ENCODE peak calls at places on chromosomes 7 and 10, in four cellular contexts. D is AG09319; X is CD4-positive, alpha-beta T cell; A is HFFc6. V is an unnamed sample.

GRCh38 chr10:132115736-132116135 is 50.0 kb downstream of the JAKMIP3 start:
- DNase-seq in D (no peak), X (no peak), A (no peak), V (no peak)

GRCh38 chr7:121102619-121103018 is 114.1 kb downstream of the CPED1 start:
- DNase-seq in D (no peak), X (no peak), A (no peak), V (no peak)

GRCh38 chr7:78777844-78778243 is 675.6 kb downstream of the MAGI2 start:
- DNase-seq in D (no peak), X (no peak), A (peak), V (no peak)

GRCh38 chr7:116986611-116987565 is 33.6 kb downstream of the ST7 start:
- DNase-seq in D (no peak), X (no peak), A (peak), V (no peak)

GRCh38 chr10:81367132-81367531 is 507.9 kb upstream of the NRG3 start:
- DNase-seq in D (no peak), X (no peak), A (no peak), V (no peak)

GRCh38 chr10:132685121-132685891 is 100.6 kb downstream of the NKX6-2 start:
- DNase-seq in D (no peak), X (no peak), A (no peak), V (peak)

GRCh38 chr7:41694490-41694889 is 8.4 kb downstream of the INHBA start:
- DNase-seq in D (no peak), X (no peak), A (no peak), V (no peak)

GRCh38 chr7:127761196-127761595 is 109.2 kb downstream of the SND1 start:
- DNase-seq in D (no peak), X (no peak), A (no peak), V (no peak)

GRCh38 chr10:72764151-72764550 is 72.2 kb downstream of the MCU start:
- DNase-seq in D (peak), X (no peak), A (peak), V (no peak)

GRCh38 chr7:150824379-150825177 is 24.0 kb downstream of the TMEM176A start:
- DNase-seq in D (no peak), X (no peak), A (no peak), V (no peak)

GRCh38 chr10:53899463-53899862 is 901.6 kb downstream of the PCDH15 start:
- DNase-seq in D (no peak), X (no peak), A (no peak), V (no peak)

GRCh38 chr7:34844936-34845665 is 187.1 kb downstream of the NPSR1 start:
- DNase-seq in D (no peak), X (no peak), A (no peak), V (no peak)

GRCh38 chr7:29265208-29265923 is 70.8 kb downstream of the CHN2 start:
- DNase-seq in D (no peak), X (no peak), A (no peak), V (no peak)

GRCh38 chr10:69639291-69640195 is 9.5 kb downstream of the FAM241B start:
- DNase-seq in D (peak), X (peak), A (peak), V (peak)

GRCh38 chr10:127216786-127217185 is 20.4 kb upstream of the INSYN2A start:
- DNase-seq in D (no peak), X (no peak), A (no peak), V (no peak)

GRCh38 chr10:60846173-60846572 is 67.9 kb downstream of the CDK1 start:
- DNase-seq in D (no peak), X (no peak), A (peak), V (no peak)

GRCh38 chr7:42978496-42978895 is 46.3 kb downstream of the MRPL32 start:
- DNase-seq in D (no peak), X (no peak), A (no peak), V (no peak)

GRCh38 chr10:5746197-5746596 is 61.6 kb downstream of the TASOR2 start:
- DNase-seq in D (no peak), X (no peak), A (no peak), V (no peak)

GRCh38 chr10:120841522-120842189 is 9.5 kb upstream of the WDR11 start:
- DNase-seq in D (no peak), X (no peak), A (peak), V (no peak)

GRCh38 chr10:22713853-22714523 is 390 bp downstream of the PIP4K2A start:
- DNase-seq in D (no peak), X (peak), A (no peak), V (no peak)

GRCh38 chr10:124414077-124414476 is 4.6 kb downstream of the OAT start:
- DNase-seq in D (peak), X (no peak), A (no peak), V (no peak)

GRCh38 chr7:16078076-16078952 is 343.0 kb downstream of the CRPPA start:
- DNase-seq in D (no peak), X (no peak), A (peak), V (no peak)

GRCh38 chr7:83271212-83272099 is 108.8 kb upstream of the PCLO start:
- DNase-seq in D (no peak), X (no peak), A (peak), V (no peak)

GRCh38 chr10:89163265-89163995 is 43.7 kb downstream of the CH25H start:
- DNase-seq in D (peak), X (peak), A (no peak), V (no peak)

GRCh38 chr7:22563115-22563514 is 63.1 kb upstream of the STEAP1B start:
- DNase-seq in D (no peak), X (no peak), A (no peak), V (no peak)

GRCh38 chr7:55185941-55186609 is 167.3 kb downstream of the EGFR start:
- DNase-seq in D (peak), X (no peak), A (peak), V (no peak)

GRCh38 chr7:97090761-97091353 is 26.6 kb upstream of the SDHAF3 start:
- DNase-seq in D (no peak), X (no peak), A (no peak), V (no peak)

GRCh38 chr10:78714225-78714624 is 354.5 kb upstream of the ZMIZ1 start:
- DNase-seq in D (no peak), X (no peak), A (no peak), V (no peak)

GRCh38 chr10:29012926-29013554 is 275.8 kb upstream of the LYZL1 start:
- DNase-seq in D (no peak), X (no peak), A (no peak), V (no peak)

GRCh38 chr7:84271550-84271949 is 77.0 kb upstream of the SEMA3A start:
- DNase-seq in D (no peak), X (no peak), A (no peak), V (no peak)

GRCh38 chr10:89213191-89213808 is 6.2 kb upstream of the CH25H start:
- DNase-seq in D (no peak), X (no peak), A (peak), V (no peak)

GRCh38 chr7:24882989-24883631 is 96.9 kb downstream of the OSBPL3 start:
- DNase-seq in D (no peak), X (no peak), A (peak), V (no peak)

GRCh38 chr10:17116193-17116592 is 13.4 kb downstream of the CUBN start:
- DNase-seq in D (no peak), X (no peak), A (no peak), V (no peak)

GRCh38 chr7:143303733-143304132 is 12.2 kb upstream of the CLCN1 start:
- DNase-seq in D (no peak), X (no peak), A (no peak), V (no peak)

GRCh38 chr7:143296686-143297085 is 8.5 kb downstream of the CASP2 start:
- DNase-seq in D (no peak), X (no peak), A (no peak), V (no peak)

GRCh38 chr7:143300959-143301617 is 12.9 kb downstream of the CASP2 start:
- DNase-seq in D (no peak), X (no peak), A (peak), V (no peak)

GRCh38 chr7:143299346-143299745 is 11.2 kb downstream of the CASP2 start:
- DNase-seq in D (no peak), X (no peak), A (peak), V (no peak)

GRCh38 chr7:143299840-143300239 is 11.7 kb downstream of the CASP2 start:
- DNase-seq in D (no peak), X (peak), A (no peak), V (no peak)
- TF ChIP-seq CTCF in D (peak), X (peak), A (peak), V (peak)

DNA sequence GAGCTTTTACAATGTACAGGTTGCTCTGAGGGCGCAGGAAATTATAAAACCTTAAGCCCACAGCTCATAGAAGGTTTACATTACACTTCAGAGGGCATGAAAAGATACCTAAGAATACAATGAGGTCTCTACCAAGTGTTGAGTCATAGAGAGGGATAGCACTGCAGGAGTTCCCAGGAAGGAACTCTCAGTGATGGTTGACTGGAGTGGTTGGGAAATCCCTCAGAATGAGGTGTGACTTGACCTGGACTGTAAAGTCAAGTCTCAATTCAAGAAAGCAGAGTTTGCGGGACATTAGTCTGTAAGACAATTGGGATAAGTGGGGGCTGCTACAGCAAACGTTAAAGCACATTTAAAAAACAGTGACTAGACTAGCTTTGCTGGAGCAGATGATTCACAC is 21.9 kb downstream of the TNKS2 start:
- DNase-seq in D (no peak), X (no peak), A (no peak), V (no peak)
- TF ChIP-seq CTCF in D (no peak), X (no peak), A (no peak), V (no peak)

GRCh38 chr10:33273295-33274002 is 61.0 kb downstream of the NRP1 start:
- DNase-seq in D (peak), X (no peak), A (peak), V (no peak)
- TF ChIP-seq CTCF in D (peak), X (no peak), A (peak), V (no peak)

GRCh38 chr7:141231018-141231792 is 157.3 kb downstream of the TMEM178B start:
- DNase-seq in D (peak), X (no peak), A (peak), V (no peak)
- TF ChIP-seq CTCF in D (peak), X (no peak), A (peak), V (no peak)

GRCh38 chr7:11486271-11486670 is 345.7 kb downstream of the THSD7A start:
- DNase-seq in D (no peak), X (no peak), A (no peak), V (no peak)
- TF ChIP-seq CTCF in D (no peak), X (no peak), A (no peak), V (no peak)